ENCODE peak calls at places on chromosomes 16 and 17, in five cellular contexts. One of them, this sample, is unnamed.

GRCh38 chr17:1264196-1264595 is 6.0 kb upstream of the BHLHA9 start:
- DNase-seq in IMR-90: no peak
- DNase-seq in H1: no peak
- DNase-seq in HepG2: no peak
- DNase-seq in fibroblast of lung: no peak
- DNase-seq in this sample: peak

GRCh38 chr17:61371606-61372005 is 28.0 kb upstream of the TBX2 start:
- DNase-seq in IMR-90: no peak
- DNase-seq in H1: no peak
- DNase-seq in HepG2: no peak
- DNase-seq in fibroblast of lung: no peak
- DNase-seq in this sample: no peak

GRCh38 chr17:83075270-83075880 is 4.0 kb upstream of the METRNL start:
- DNase-seq in IMR-90: no peak
- DNase-seq in H1: no peak
- DNase-seq in HepG2: no peak
- DNase-seq in fibroblast of lung: no peak
- DNase-seq in this sample: no peak

GRCh38 chr16:77987772-77988171 is 34.6 kb upstream of the CLEC3A start:
- DNase-seq in IMR-90: no peak
- DNase-seq in H1: no peak
- DNase-seq in HepG2: no peak
- DNase-seq in fibroblast of lung: no peak
- DNase-seq in this sample: no peak

GRCh38 chr17:60555786-60556185 is 29.7 kb upstream of the APPBP2 start:
- DNase-seq in IMR-90: no peak
- DNase-seq in H1: no peak
- DNase-seq in HepG2: no peak
- DNase-seq in fibroblast of lung: no peak
- DNase-seq in this sample: no peak

GRCh38 chr16:89569506-89570341 is 5.8 kb upstream of the CPNE7 start:
- DNase-seq in IMR-90: no peak
- DNase-seq in H1: no peak
- DNase-seq in HepG2: no peak
- DNase-seq in fibroblast of lung: no peak
- DNase-seq in this sample: no peak

GRCh38 chr16:7775072-7775488 is 442.4 kb downstream of the RBFOX1 start:
- DNase-seq in IMR-90: no peak
- DNase-seq in H1: no peak
- DNase-seq in HepG2: no peak
- DNase-seq in fibroblast of lung: no peak
- DNase-seq in this sample: no peak

GRCh38 chr16:14405611-14406537 is 224.2 kb downstream of the PARN start:
- DNase-seq in IMR-90: no peak
- DNase-seq in H1: peak
- DNase-seq in HepG2: peak
- DNase-seq in fibroblast of lung: no peak
- DNase-seq in this sample: peak

GRCh38 chr17:4901648-4902344 is 1.1 kb downstream of the CHRNE start:
- DNase-seq in IMR-90: no peak
- DNase-seq in H1: no peak
- DNase-seq in HepG2: no peak
- DNase-seq in fibroblast of lung: peak
- DNase-seq in this sample: no peak

GRCh38 chr16:64880994-64881393 is 240.9 kb downstream of the CDH11 start:
- DNase-seq in IMR-90: peak
- DNase-seq in H1: no peak
- DNase-seq in HepG2: no peak
- DNase-seq in fibroblast of lung: no peak
- DNase-seq in this sample: no peak

GRCh38 chr16:65579050-65579449 is 457.2 kb upstream of the CDH11 start:
- DNase-seq in IMR-90: no peak
- DNase-seq in H1: no peak
- DNase-seq in HepG2: no peak
- DNase-seq in fibroblast of lung: no peak
- DNase-seq in this sample: no peak

GRCh38 chr17:28528329-28529011 is 22.3 kb downstream of the FOXN1 start:
- DNase-seq in IMR-90: no peak
- DNase-seq in H1: no peak
- DNase-seq in HepG2: no peak
- DNase-seq in fibroblast of lung: no peak
- DNase-seq in this sample: peak

GRCh38 chr17:43528988-43529814 is 16.9 kb downstream of the ETV4 start:
- DNase-seq in IMR-90: no peak
- DNase-seq in H1: no peak
- DNase-seq in HepG2: no peak
- DNase-seq in fibroblast of lung: no peak
- DNase-seq in this sample: no peak

GRCh38 chr17:76000755-76001521 is at the start of gene CDK3:
- DNase-seq in IMR-90: no peak
- DNase-seq in H1: no peak
- DNase-seq in HepG2: no peak
- DNase-seq in fibroblast of lung: no peak
- DNase-seq in this sample: no peak

GRCh38 chr16:6976716-6977115 is 355.9 kb upstream of the RBFOX1 start:
- DNase-seq in IMR-90: no peak
- DNase-seq in H1: no peak
- DNase-seq in HepG2: no peak
- DNase-seq in fibroblast of lung: no peak
- DNase-seq in this sample: no peak

GRCh38 chr16:6193718-6194117 is 1096.1 kb upstream of the EEF2KMT start:
- DNase-seq in IMR-90: no peak
- DNase-seq in H1: peak
- DNase-seq in HepG2: peak
- DNase-seq in fibroblast of lung: peak
- DNase-seq in this sample: peak

GRCh38 chr16:89785523-89786155 is 30.8 kb downstream of the FANCA start:
- DNase-seq in IMR-90: no peak
- DNase-seq in H1: no peak
- DNase-seq in HepG2: no peak
- DNase-seq in fibroblast of lung: no peak
- DNase-seq in this sample: no peak

GRCh38 chr16:19573997-19574396 is 18.5 kb downstream of the VPS35L start:
- DNase-seq in IMR-90: no peak
- DNase-seq in H1: no peak
- DNase-seq in HepG2: no peak
- DNase-seq in fibroblast of lung: no peak
- DNase-seq in this sample: no peak

GRCh38 chr16:56610017-56610608 is 1.7 kb downstream of the MT2A start:
- DNase-seq in IMR-90: peak
- DNase-seq in H1: no peak
- DNase-seq in HepG2: peak
- DNase-seq in fibroblast of lung: peak
- DNase-seq in this sample: no peak

GRCh38 chr17:51372345-51373004 is 112.1 kb downstream of the UTP18 start:
- DNase-seq in IMR-90: peak
- DNase-seq in H1: no peak
- DNase-seq in HepG2: peak
- DNase-seq in fibroblast of lung: peak
- DNase-seq in this sample: peak

GRCh38 chr16:48300391-48300856 is 53.1 kb upstream of the ABCC11 start:
- DNase-seq in IMR-90: peak
- DNase-seq in H1: no peak
- DNase-seq in HepG2: no peak
- DNase-seq in fibroblast of lung: peak
- DNase-seq in this sample: no peak
- H2AFZ ChIP-seq in IMR-90: no peak
- H2AFZ ChIP-seq in H1: no peak
- H2AFZ ChIP-seq in HepG2: no peak
- H2AFZ ChIP-seq in fibroblast of lung: no peak
- H2AFZ ChIP-seq in this sample: no peak

DNA sequence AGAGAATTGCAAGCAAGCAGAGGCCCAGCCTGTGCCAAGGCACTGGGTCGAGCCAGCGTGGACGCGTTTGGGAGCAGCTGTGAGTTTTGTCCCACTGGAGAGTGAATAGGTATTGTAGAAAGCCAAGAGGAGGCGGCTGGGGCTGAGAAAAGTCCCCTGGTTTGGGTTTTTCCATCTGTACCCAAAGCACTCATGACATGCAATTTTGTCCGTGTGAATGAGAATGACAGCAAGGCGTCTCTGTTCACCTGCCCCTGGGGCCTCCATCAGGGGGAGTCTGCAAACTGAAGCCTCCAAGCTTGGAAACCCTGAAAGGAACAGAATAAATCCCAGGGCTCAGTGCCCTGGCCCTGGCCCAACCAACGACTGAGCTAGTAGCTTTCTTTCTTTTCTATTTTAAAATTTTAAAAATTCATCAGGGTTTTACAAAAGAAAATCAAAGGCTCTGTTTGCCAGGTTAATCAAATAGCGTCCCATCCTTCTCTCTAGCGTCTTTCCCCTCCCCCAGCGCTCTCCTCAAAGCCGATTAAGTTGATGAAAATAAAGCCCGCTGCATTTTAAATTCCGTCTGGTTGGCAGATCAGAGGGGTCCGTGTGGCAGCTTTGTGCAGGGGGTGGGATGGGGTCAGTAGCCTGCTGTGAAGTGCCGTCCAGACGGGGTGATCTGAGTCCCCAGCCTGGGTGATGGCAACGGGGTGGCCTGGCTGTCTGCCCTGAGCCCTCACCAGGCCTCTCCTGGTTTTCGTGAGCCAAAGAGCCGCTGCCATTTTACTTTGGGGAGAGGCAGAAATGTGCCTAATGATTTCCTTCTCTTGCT is 171.0 kb downstream of the KATNIP start:
- DNase-seq in IMR-90: no peak
- DNase-seq in H1: no peak
- DNase-seq in HepG2: no peak
- DNase-seq in fibroblast of lung: no peak
- DNase-seq in this sample: peak
- H3K27ac ChIP-seq in IMR-90: peak
- H3K27ac ChIP-seq in H1: no peak
- H3K27ac ChIP-seq in HepG2: no peak
- H3K27ac ChIP-seq in fibroblast of lung: peak
- H3K27ac ChIP-seq in this sample: no peak

GRCh38 chr17:65558683-65559311 is 2.7 kb downstream of the AXIN2 start:
- DNase-seq in IMR-90: no peak
- DNase-seq in H1: no peak
- DNase-seq in HepG2: no peak
- DNase-seq in fibroblast of lung: no peak
- DNase-seq in this sample: peak

GRCh38 chr17:65560628-65561371 is 648 bp downstream of the AXIN2 start:
- DNase-seq in IMR-90: peak
- DNase-seq in H1: peak
- DNase-seq in HepG2: peak
- DNase-seq in fibroblast of lung: peak
- DNase-seq in this sample: peak

GRCh38 chr17:65561394-65562205 is at the start of gene AXIN2:
- DNase-seq in IMR-90: peak
- DNase-seq in H1: peak
- DNase-seq in HepG2: peak
- DNase-seq in fibroblast of lung: peak
- DNase-seq in this sample: peak

GRCh38 chr17:65559483-65559801 is 2.0 kb downstream of the AXIN2 start:
- DNase-seq in IMR-90: no peak
- DNase-seq in H1: no peak
- DNase-seq in HepG2: no peak
- DNase-seq in fibroblast of lung: peak
- DNase-seq in this sample: peak

DNA sequence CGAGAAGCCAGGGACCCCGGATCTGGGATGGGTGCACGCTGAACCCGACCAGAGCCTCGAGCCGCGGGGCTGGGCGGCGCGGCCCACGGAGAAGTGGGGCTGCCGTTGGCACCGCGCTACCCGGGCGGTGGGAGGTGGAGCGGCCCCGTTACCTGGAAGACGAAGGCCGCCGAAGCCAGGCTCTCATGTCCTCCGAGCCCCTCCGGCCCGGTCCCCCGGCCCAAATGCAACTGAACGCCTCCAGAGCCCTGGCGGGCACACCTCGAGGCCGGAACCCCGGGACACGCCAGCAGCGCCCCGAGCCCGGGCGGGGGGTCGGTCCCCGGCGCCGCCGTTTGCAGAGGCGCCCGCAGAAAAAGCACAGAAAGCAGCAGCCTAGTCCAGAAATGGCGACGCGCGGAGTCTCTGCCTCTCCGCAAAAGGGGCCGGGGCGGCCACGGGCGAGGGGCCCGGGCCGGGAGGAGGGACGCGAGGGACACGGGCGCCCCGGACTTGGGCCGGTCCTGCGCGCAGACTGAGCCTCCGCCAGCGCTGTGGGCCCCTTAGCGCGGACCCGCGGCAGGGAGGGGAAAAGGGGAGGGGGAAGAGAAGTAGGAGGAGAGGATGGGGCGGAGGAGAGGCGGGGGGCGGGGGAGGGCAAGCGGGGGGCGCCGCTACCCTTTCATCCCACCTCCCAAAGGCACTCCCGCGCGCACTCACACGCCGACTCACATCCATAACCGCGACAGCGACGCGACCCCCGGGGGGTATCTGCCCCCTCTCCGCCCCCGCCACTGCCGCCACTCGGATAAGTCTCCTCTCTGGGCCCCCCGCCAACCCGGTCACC is 1.4 kb downstream of the AXIN2 start:
- DNase-seq in IMR-90: no peak
- DNase-seq in H1: peak
- DNase-seq in HepG2: peak
- DNase-seq in fibroblast of lung: peak
- DNase-seq in this sample: peak
- H3K9ac ChIP-seq in IMR-90: peak
- H3K9ac ChIP-seq in H1: peak
- H3K9ac ChIP-seq in HepG2: no peak
- H3K9ac ChIP-seq in fibroblast of lung: peak
- H3K9ac ChIP-seq in this sample: peak

GRCh38 chr17:3048727-3049471 is 14.5 kb downstream of the OR1D5 start:
- DNase-seq in IMR-90: peak
- DNase-seq in H1: peak
- DNase-seq in HepG2: peak
- DNase-seq in fibroblast of lung: peak
- DNase-seq in this sample: peak
- H2AFZ ChIP-seq in IMR-90: peak
- H2AFZ ChIP-seq in H1: peak
- H2AFZ ChIP-seq in HepG2: peak
- H2AFZ ChIP-seq in fibroblast of lung: peak
- H2AFZ ChIP-seq in this sample: peak